ENCODE peak calls at places on chromosome 11, in six cellular contexts. One of them, this sample, is unnamed.
A peak's percentile ranks its signal among the peaks of the same experiment; 100 is the strongest.

GRCh38 chr11:30772908-30773307 is 186.8 kb upstream of the MPPED2 start:
- DNase-seq in A549: no peak
- DNase-seq in naive thymus-derived CD4-positive, alpha-beta T cell: no peak
- DNase-seq in suprapubic skin: no peak
- DNase-seq in adipocyte: no peak
- DNase-seq in mesenchymal stem cell: no peak
- DNase-seq in this sample: no peak

GRCh38 chr11:69801513-69802335 is 17.5 kb downstream of the FGF3 start:
- DNase-seq in A549: peak; percentile 32
- DNase-seq in naive thymus-derived CD4-positive, alpha-beta T cell: peak; percentile 2
- DNase-seq in suprapubic skin: no peak
- DNase-seq in adipocyte: peak; percentile 18
- DNase-seq in mesenchymal stem cell: peak; percentile 11
- DNase-seq in this sample: no peak

GRCh38 chr11:46234261-46234660 is 43.2 kb upstream of the CREB3L1 start:
- DNase-seq in A549: no peak
- DNase-seq in naive thymus-derived CD4-positive, alpha-beta T cell: no peak
- DNase-seq in suprapubic skin: no peak
- DNase-seq in adipocyte: no peak
- DNase-seq in mesenchymal stem cell: no peak
- DNase-seq in this sample: no peak

GRCh38 chr11:63854696-63855095 is 15.8 kb downstream of the MARK2 start:
- DNase-seq in A549: no peak
- DNase-seq in naive thymus-derived CD4-positive, alpha-beta T cell: no peak
- DNase-seq in suprapubic skin: no peak
- DNase-seq in adipocyte: no peak
- DNase-seq in mesenchymal stem cell: no peak
- DNase-seq in this sample: no peak

GRCh38 chr11:11552688-11553087 is 69.1 kb downstream of the GALNT18 start:
- DNase-seq in A549: no peak
- DNase-seq in naive thymus-derived CD4-positive, alpha-beta T cell: no peak
- DNase-seq in suprapubic skin: no peak
- DNase-seq in adipocyte: no peak
- DNase-seq in mesenchymal stem cell: no peak
- DNase-seq in this sample: no peak

GRCh38 chr11:28524098-28524497 is 415.9 kb downstream of the METTL15 start:
- DNase-seq in A549: no peak
- DNase-seq in naive thymus-derived CD4-positive, alpha-beta T cell: no peak
- DNase-seq in suprapubic skin: no peak
- DNase-seq in adipocyte: no peak
- DNase-seq in mesenchymal stem cell: no peak
- DNase-seq in this sample: no peak

GRCh38 chr11:71240865-71241691 is 11.3 kb downstream of the SHANK2 start:
- DNase-seq in A549: peak; percentile 85
- DNase-seq in naive thymus-derived CD4-positive, alpha-beta T cell: no peak
- DNase-seq in suprapubic skin: peak; percentile 78
- DNase-seq in adipocyte: peak; percentile 88
- DNase-seq in mesenchymal stem cell: peak; percentile 99
- DNase-seq in this sample: no peak

GRCh38 chr11:11304572-11304971 is 48.5 kb downstream of the CSNK2A3 start:
- DNase-seq in A549: no peak
- DNase-seq in naive thymus-derived CD4-positive, alpha-beta T cell: no peak
- DNase-seq in suprapubic skin: no peak
- DNase-seq in adipocyte: no peak
- DNase-seq in mesenchymal stem cell: no peak
- DNase-seq in this sample: no peak

GRCh38 chr11:30561691-30562412 is 24.3 kb downstream of the MPPED2 start:
- DNase-seq in A549: no peak
- DNase-seq in naive thymus-derived CD4-positive, alpha-beta T cell: no peak
- DNase-seq in suprapubic skin: no peak
- DNase-seq in adipocyte: no peak
- DNase-seq in mesenchymal stem cell: no peak
- DNase-seq in this sample: no peak

GRCh38 chr11:115643491-115643995 is 139.3 kb upstream of the CADM1 start:
- DNase-seq in A549: no peak
- DNase-seq in naive thymus-derived CD4-positive, alpha-beta T cell: no peak
- DNase-seq in suprapubic skin: no peak
- DNase-seq in adipocyte: no peak
- DNase-seq in mesenchymal stem cell: no peak
- DNase-seq in this sample: no peak

GRCh38 chr11:124669193-124669592 is 4.3 kb downstream of the SIAE start:
- DNase-seq in A549: peak; percentile 48
- DNase-seq in naive thymus-derived CD4-positive, alpha-beta T cell: peak; percentile 69
- DNase-seq in suprapubic skin: no peak
- DNase-seq in adipocyte: peak; percentile 71
- DNase-seq in mesenchymal stem cell: peak; percentile 49
- DNase-seq in this sample: peak; percentile 59

GRCh38 chr11:101442171-101442570 is 141.6 kb downstream of the TRPC6 start:
- DNase-seq in A549: no peak
- DNase-seq in naive thymus-derived CD4-positive, alpha-beta T cell: no peak
- DNase-seq in suprapubic skin: no peak
- DNase-seq in adipocyte: peak; percentile 75
- DNase-seq in mesenchymal stem cell: peak; percentile 76
- DNase-seq in this sample: no peak

GRCh38 chr11:126817096-126817495 is 183.5 kb downstream of the KIRREL3 start:
- DNase-seq in A549: peak; percentile 7
- DNase-seq in naive thymus-derived CD4-positive, alpha-beta T cell: no peak
- DNase-seq in suprapubic skin: no peak
- DNase-seq in adipocyte: no peak
- DNase-seq in mesenchymal stem cell: peak; percentile 24
- DNase-seq in this sample: no peak

GRCh38 chr11:31375866-31376265 is 6.2 kb downstream of the DNAJC24 start:
- DNase-seq in A549: no peak
- DNase-seq in naive thymus-derived CD4-positive, alpha-beta T cell: no peak
- DNase-seq in suprapubic skin: no peak
- DNase-seq in adipocyte: no peak
- DNase-seq in mesenchymal stem cell: no peak
- DNase-seq in this sample: no peak

GRCh38 chr11:104700609-104701008 is 197.7 kb downstream of the CASP12 start:
- DNase-seq in A549: no peak
- DNase-seq in naive thymus-derived CD4-positive, alpha-beta T cell: peak; percentile 21
- DNase-seq in suprapubic skin: no peak
- DNase-seq in adipocyte: peak; percentile 68
- DNase-seq in mesenchymal stem cell: peak; percentile 60
- DNase-seq in this sample: peak; percentile 33

GRCh38 chr11:120343429-120343828 is 7.2 kb downstream of the ARHGEF12 start:
- DNase-seq in A549: no peak
- DNase-seq in naive thymus-derived CD4-positive, alpha-beta T cell: no peak
- DNase-seq in suprapubic skin: no peak
- DNase-seq in adipocyte: no peak
- DNase-seq in mesenchymal stem cell: no peak
- DNase-seq in this sample: peak; percentile 48

GRCh38 chr11:10382518-10382917 is 72.5 kb upstream of the AMPD3 start:
- DNase-seq in A549: peak; percentile 64
- DNase-seq in naive thymus-derived CD4-positive, alpha-beta T cell: no peak
- DNase-seq in suprapubic skin: no peak
- DNase-seq in adipocyte: no peak
- DNase-seq in mesenchymal stem cell: no peak
- DNase-seq in this sample: no peak

GRCh38 chr11:13962562-13963168 is at the start of gene SPON1:
- DNase-seq in A549: no peak
- DNase-seq in naive thymus-derived CD4-positive, alpha-beta T cell: peak; percentile 41
- DNase-seq in suprapubic skin: no peak
- DNase-seq in adipocyte: peak; percentile 76
- DNase-seq in mesenchymal stem cell: peak; percentile 34
- DNase-seq in this sample: peak; percentile 30

GRCh38 chr11:91997178-91997577 is 227.4 kb upstream of the FAT3 start:
- DNase-seq in A549: no peak
- DNase-seq in naive thymus-derived CD4-positive, alpha-beta T cell: no peak
- DNase-seq in suprapubic skin: no peak
- DNase-seq in adipocyte: no peak
- DNase-seq in mesenchymal stem cell: no peak
- DNase-seq in this sample: no peak

GRCh38 chr11:71449596-71449995 is 1.4 kb upstream of the DHCR7 start:
- DNase-seq in A549: no peak
- DNase-seq in naive thymus-derived CD4-positive, alpha-beta T cell: no peak
- DNase-seq in suprapubic skin: no peak
- DNase-seq in adipocyte: no peak
- DNase-seq in mesenchymal stem cell: no peak
- DNase-seq in this sample: no peak

GRCh38 chr11:116693206-116694016 is 79.4 kb downstream of the BUD13 start:
- DNase-seq in A549: no peak
- DNase-seq in naive thymus-derived CD4-positive, alpha-beta T cell: no peak
- DNase-seq in suprapubic skin: peak; percentile 59
- DNase-seq in adipocyte: no peak
- DNase-seq in mesenchymal stem cell: no peak
- DNase-seq in this sample: no peak

GRCh38 chr11:39641749-39642148 is 1817.7 kb downstream of the LRRC4C start:
- DNase-seq in A549: no peak
- DNase-seq in naive thymus-derived CD4-positive, alpha-beta T cell: no peak
- DNase-seq in suprapubic skin: no peak
- DNase-seq in adipocyte: no peak
- DNase-seq in mesenchymal stem cell: peak; percentile 22
- DNase-seq in this sample: no peak

GRCh38 chr11:111077938-111078337 is 167.6 kb upstream of the POU2AF2 start:
- DNase-seq in A549: no peak
- DNase-seq in naive thymus-derived CD4-positive, alpha-beta T cell: no peak
- DNase-seq in suprapubic skin: no peak
- DNase-seq in adipocyte: peak; percentile 19
- DNase-seq in mesenchymal stem cell: no peak
- DNase-seq in this sample: no peak

GRCh38 chr11:12402691-12403120 is 25.3 kb downstream of the PARVA start:
- DNase-seq in A549: no peak
- DNase-seq in naive thymus-derived CD4-positive, alpha-beta T cell: no peak
- DNase-seq in suprapubic skin: no peak
- DNase-seq in adipocyte: peak; percentile 72
- DNase-seq in mesenchymal stem cell: no peak
- DNase-seq in this sample: no peak

GRCh38 chr11:43736502-43737193 is 56.1 kb downstream of the HSD17B12 start:
- DNase-seq in A549: no peak
- DNase-seq in naive thymus-derived CD4-positive, alpha-beta T cell: no peak
- DNase-seq in suprapubic skin: no peak
- DNase-seq in adipocyte: peak; percentile 85
- DNase-seq in mesenchymal stem cell: peak; percentile 74
- DNase-seq in this sample: no peak

GRCh38 chr11:112280268-112281126 is 19.8 kb upstream of the PLET1 start:
- DNase-seq in A549: peak; percentile 79
- DNase-seq in naive thymus-derived CD4-positive, alpha-beta T cell: peak; percentile 73
- DNase-seq in suprapubic skin: peak; percentile 84
- DNase-seq in adipocyte: peak; percentile 97
- DNase-seq in mesenchymal stem cell: peak; percentile 85
- DNase-seq in this sample: peak; percentile 87

GRCh38 chr11:68934666-68935065 is 31.0 kb downstream of the IGHMBP2 start:
- DNase-seq in A549: no peak
- DNase-seq in naive thymus-derived CD4-positive, alpha-beta T cell: no peak
- DNase-seq in suprapubic skin: no peak
- DNase-seq in adipocyte: no peak
- DNase-seq in mesenchymal stem cell: no peak
- DNase-seq in this sample: no peak

GRCh38 chr11:118923721-118924587 is 1.8 kb downstream of the BCL9L start:
- DNase-seq in A549: no peak
- DNase-seq in naive thymus-derived CD4-positive, alpha-beta T cell: no peak
- DNase-seq in suprapubic skin: no peak
- DNase-seq in adipocyte: peak; percentile 11
- DNase-seq in mesenchymal stem cell: no peak
- DNase-seq in this sample: peak; percentile 48

GRCh38 chr11:118922745-118923627 is 2.7 kb downstream of the BCL9L start:
- DNase-seq in A549: no peak
- DNase-seq in naive thymus-derived CD4-positive, alpha-beta T cell: no peak
- DNase-seq in suprapubic skin: no peak
- DNase-seq in adipocyte: peak; percentile 53
- DNase-seq in mesenchymal stem cell: peak; percentile 14
- DNase-seq in this sample: no peak

GRCh38 chr11:118924591-118925585 is 838 bp downstream of the BCL9L start:
- DNase-seq in A549: peak; percentile 49
- DNase-seq in naive thymus-derived CD4-positive, alpha-beta T cell: peak; percentile 62
- DNase-seq in suprapubic skin: no peak
- DNase-seq in adipocyte: peak; percentile 68
- DNase-seq in mesenchymal stem cell: peak; percentile 60
- DNase-seq in this sample: peak; percentile 64

GRCh38 chr11:118921121-118921928 is 4.4 kb downstream of the BCL9L start:
- DNase-seq in A549: peak; percentile 89
- DNase-seq in naive thymus-derived CD4-positive, alpha-beta T cell: no peak
- DNase-seq in suprapubic skin: no peak
- DNase-seq in adipocyte: peak; percentile 96
- DNase-seq in mesenchymal stem cell: peak; percentile 98
- DNase-seq in this sample: no peak

DNA sequence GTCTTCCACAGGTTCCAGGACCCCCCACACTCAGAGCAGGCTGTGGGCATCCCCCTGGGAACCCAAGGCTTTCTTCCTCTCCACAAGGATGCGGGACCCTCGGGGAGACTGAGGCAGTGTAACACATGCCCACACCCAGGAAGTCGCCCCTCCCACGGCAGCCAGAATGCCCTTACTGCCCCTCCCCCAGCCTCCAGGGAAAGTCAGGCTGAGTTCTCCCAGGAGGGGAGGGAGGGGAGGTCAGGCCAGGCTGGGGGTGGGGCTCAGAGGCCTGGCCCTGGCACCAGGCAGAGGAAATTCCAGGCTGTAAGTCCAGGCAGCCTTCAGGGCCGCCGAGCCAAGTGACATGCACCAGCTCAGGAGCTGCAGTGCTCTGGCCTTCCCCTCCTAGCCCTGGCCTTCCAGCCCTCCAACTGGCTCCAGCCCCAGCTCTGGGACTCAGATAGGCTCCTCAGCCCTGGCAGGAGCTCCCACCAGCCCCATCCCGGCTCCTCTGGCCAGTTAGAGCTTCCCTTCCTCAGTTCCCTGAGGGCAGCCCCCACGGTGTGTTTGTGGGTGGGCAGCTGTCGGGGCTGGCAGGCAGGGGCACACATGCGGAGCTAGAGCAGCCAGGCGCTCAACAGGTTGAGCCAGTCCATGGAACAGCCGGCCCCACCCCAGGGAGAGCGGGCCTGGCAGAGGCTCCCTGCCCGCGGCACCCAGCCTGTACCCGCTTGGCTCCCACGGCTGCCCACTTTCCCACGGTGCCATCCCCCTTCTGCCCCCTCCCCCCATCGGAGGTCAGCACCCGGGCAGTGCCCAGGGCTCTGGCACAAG is 3.6 kb downstream of the BCL9L start:
- DNase-seq in A549: peak; percentile 91
- DNase-seq in naive thymus-derived CD4-positive, alpha-beta T cell: no peak
- DNase-seq in suprapubic skin: no peak
- DNase-seq in adipocyte: peak; percentile 86
- DNase-seq in mesenchymal stem cell: peak; percentile 83
- DNase-seq in this sample: no peak
- H3K4me1 ChIP-seq in A549: peaks cover 31% of the 10 kb centered on the region
- H3K4me1 ChIP-seq in naive thymus-derived CD4-positive, alpha-beta T cell: peaks cover 58% of the 10 kb centered on the region
- H3K4me1 ChIP-seq in suprapubic skin: peaks cover 88% of the 10 kb centered on the region
- H3K4me1 ChIP-seq in adipocyte: peaks cover 56% of the 10 kb centered on the region
- H3K4me1 ChIP-seq in mesenchymal stem cell: peaks cover 62% of the 10 kb centered on the region
- H3K4me1 ChIP-seq in this sample: peaks cover 82% of the 10 kb centered on the region

GRCh38 chr11:62542750-62543567 is 3.6 kb downstream of the AHNAK start:
- DNase-seq in A549: peak; percentile 82
- DNase-seq in naive thymus-derived CD4-positive, alpha-beta T cell: peak; percentile 78
- DNase-seq in suprapubic skin: peak; percentile 92
- DNase-seq in adipocyte: peak; percentile 93
- DNase-seq in mesenchymal stem cell: peak; percentile 77
- DNase-seq in this sample: peak; percentile 78
- H3K4me3 ChIP-seq in A549: peak overlapping the region; percentile 96
- H3K4me3 ChIP-seq in naive thymus-derived CD4-positive, alpha-beta T cell: peak overlapping the region; percentile 87
- H3K4me3 ChIP-seq in suprapubic skin: peak overlapping the region; percentile 77
- H3K4me3 ChIP-seq in adipocyte: peak overlapping the region; percentile 94
- H3K4me3 ChIP-seq in mesenchymal stem cell: peak overlapping the region; percentile 96
- H3K4me3 ChIP-seq in this sample: peak overlapping the region; percentile 86

GRCh38 chr11:55811067-55811466 is at the start of gene OR5L1:
- DNase-seq in A549: no peak
- DNase-seq in naive thymus-derived CD4-positive, alpha-beta T cell: no peak
- DNase-seq in suprapubic skin: no peak
- DNase-seq in adipocyte: no peak
- DNase-seq in mesenchymal stem cell: no peak
- DNase-seq in this sample: no peak
- H3K9me3 ChIP-seq in A549: no peaks in the 10 kb centered on the region
- H3K9me3 ChIP-seq in naive thymus-derived CD4-positive, alpha-beta T cell: no peaks in the 10 kb centered on the region
- H3K9me3 ChIP-seq in suprapubic skin: peaks cover 9% of the 10 kb centered on the region
- H3K9me3 ChIP-seq in adipocyte: no peaks in the 10 kb centered on the region
- H3K9me3 ChIP-seq in mesenchymal stem cell: peaks cover 4% of the 10 kb centered on the region
- H3K9me3 ChIP-seq in this sample: peaks cover 4% of the 10 kb centered on the region

GRCh38 chr11:86040919-86041318 is 28.0 kb downstream of the PICALM start:
- DNase-seq in A549: no peak
- DNase-seq in naive thymus-derived CD4-positive, alpha-beta T cell: no peak
- DNase-seq in suprapubic skin: no peak
- DNase-seq in adipocyte: peak; percentile 12
- DNase-seq in mesenchymal stem cell: no peak
- DNase-seq in this sample: no peak
- H3K4me1 ChIP-seq in A549: peaks cover 30% of the 10 kb centered on the region
- H3K4me1 ChIP-seq in naive thymus-derived CD4-positive, alpha-beta T cell: peaks cover 50% of the 10 kb centered on the region
- H3K4me1 ChIP-seq in suprapubic skin: peaks cover 47% of the 10 kb centered on the region
- H3K4me1 ChIP-seq in adipocyte: peaks cover 60% of the 10 kb centered on the region
- H3K4me1 ChIP-seq in mesenchymal stem cell: peaks cover 5% of the 10 kb centered on the region
- H3K4me1 ChIP-seq in this sample: peaks cover 51% of the 10 kb centered on the region